ENCODE peak calls at places on chromosomes 2 and 18, in five cellular contexts. S, T, K, Y and C are unnamed samples.

GRCh38 chr18:41666251-41666650 is 288.8 kb upstream of the PIK3C3 start:
- DNase-seq in T (no peak), K (no peak), S (no peak), Y (no peak), C (no peak)

GRCh38 chr2:177551989-177552413 is 159.4 kb downstream of the AGPS start:
- DNase-seq in Y (no peak), K (no peak), S (no peak), T (peak; percentile 21), C (peak; percentile 64)

GRCh38 chr2:226066391-226066790 is 666.9 kb downstream of the NYAP2 start:
- DNase-seq in T (no peak), S (no peak), Y (no peak), K (no peak), C (no peak)

GRCh38 chr2:239295377-239296019 is 105.3 kb downstream of the HDAC4 start:
- DNase-seq in Y (no peak), K (no peak), T (no peak), S (no peak), C (no peak)

GRCh38 chr2:159462201-159462785 is 154.1 kb downstream of the BAZ2B start:
- DNase-seq in S (no peak), T (no peak), K (peak; percentile 51), Y (no peak), C (no peak)

GRCh38 chr2:18578033-18578432 is 11.3 kb downstream of the NT5C1B start:
- DNase-seq in T (no peak), Y (no peak), K (peak; percentile 34), S (no peak), C (no peak)

GRCh38 chr2:157443795-157444642 is at the start of gene CYTIP:
- DNase-seq in Y (peak; percentile 91), K (no peak), T (no peak), S (no peak), C (no peak)

GRCh38 chr2:78051480-78051879 is 529.3 kb upstream of the LRRTM4 start:
- DNase-seq in Y (no peak), K (no peak), S (no peak), T (no peak), C (no peak)

GRCh38 chr18:56576826-56577573 is 61.4 kb downstream of the TXNL1 start:
- DNase-seq in T (no peak), Y (no peak), K (peak; percentile 19), S (no peak), C (no peak)

GRCh38 chr2:230418341-230419016 is 2.5 kb downstream of the SP100 start:
- DNase-seq in S (no peak), Y (no peak), T (no peak), K (peak; percentile 77), C (no peak)

GRCh38 chr2:204495381-204495780 is 49.9 kb upstream of the PARD3B start:
- DNase-seq in S (no peak), K (no peak), T (no peak), Y (no peak), C (no peak)

GRCh38 chr2:32716598-32716997 is 88.7 kb downstream of the TTC27 start:
- DNase-seq in Y (no peak), T (no peak), K (no peak), S (peak; percentile 29), C (no peak)

GRCh38 chr2:85596486-85597143 is 1.1 kb downstream of the RNF181 start:
- DNase-seq in T (no peak), S (no peak), Y (no peak), K (no peak), C (no peak)

GRCh38 chr2:89767581-89768435 is 1076.3 kb downstream of the RPIA start:
- DNase-seq in S (no peak), K (no peak), T (no peak), Y (no peak), C (peak; percentile 8)
- H3K4me1 ChIP-seq in S (no peaks in the 10 kb centered on the region), K (no peaks in the 10 kb centered on the region), T (peaks cover 9% of the 10 kb centered on the region), Y (no peaks in the 10 kb centered on the region), C (no peaks in the 10 kb centered on the region)

GRCh38 chr18:29188760-29189159 is 1011.8 kb upstream of the CDH2 start:
- DNase-seq in K (peak; percentile 31), S (no peak), Y (no peak), T (no peak), C (no peak)
- TF ChIP-seq RFX5 in K (no peak), S (no peak), Y (no peak), T (no peak), C (no peak)

DNA sequence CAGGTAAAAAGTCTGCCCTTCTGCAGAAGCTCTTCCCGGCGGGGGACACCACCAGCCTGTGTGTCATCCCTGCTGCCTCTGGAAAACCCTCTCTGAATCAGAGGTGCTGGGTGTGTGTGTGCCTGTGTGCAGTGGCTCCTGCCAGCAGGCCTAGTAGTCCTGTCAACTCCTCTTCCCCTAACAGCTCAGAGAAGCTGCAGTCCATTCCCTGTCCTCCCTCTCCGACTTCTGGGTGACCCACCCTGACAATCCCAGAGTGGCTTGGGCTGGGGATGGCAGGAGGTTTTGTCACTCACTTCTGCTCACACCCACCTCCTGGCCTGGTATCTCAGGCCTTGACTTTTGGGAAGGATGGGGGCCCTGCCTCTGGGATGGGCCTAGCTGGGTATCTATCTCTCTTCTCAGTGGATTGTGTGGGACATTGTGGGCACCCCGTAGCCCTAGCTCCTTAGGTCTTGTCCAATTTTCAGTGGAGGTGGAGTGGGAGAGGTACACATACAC is 2.3 kb downstream of the WNT10A start:
- DNase-seq in S (no peak), K (no peak), Y (no peak), T (no peak), C (peak; percentile 32)
- H3K4me1 ChIP-seq in S (peaks cover 14% of the 10 kb centered on the region), K (no peaks in the 10 kb centered on the region), Y (peaks cover 62% of the 10 kb centered on the region), T (peaks cover 15% of the 10 kb centered on the region), C (no peaks in the 10 kb centered on the region)

DNA sequence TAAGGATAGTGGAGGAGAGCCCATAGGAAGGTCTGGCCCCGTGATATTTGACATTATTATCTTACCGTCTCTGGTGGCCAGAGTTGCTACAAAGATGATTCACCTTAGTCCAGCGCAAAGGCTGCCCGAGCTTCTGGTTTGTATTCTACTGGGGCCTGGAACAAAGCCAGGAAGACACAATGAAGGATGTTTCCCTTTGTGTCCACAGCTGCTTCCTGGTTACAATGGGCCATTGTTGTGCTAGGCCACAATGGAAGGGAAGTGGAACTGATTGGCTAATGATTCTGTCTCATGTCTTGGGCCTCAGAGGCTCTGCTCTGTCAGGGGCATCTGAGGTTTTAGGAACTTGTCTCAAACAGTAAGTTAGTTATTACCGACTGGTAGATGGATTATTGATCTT is 132.2 kb downstream of the TDRD15 start:
- DNase-seq in K (no peak), T (peak; percentile 20), S (no peak), Y (peak; percentile 51), C (no peak)
- TF ChIP-seq RFX5 in K (no peak), T (no peak), S (no peak), Y (no peak), C (no peak)

GRCh38 chr2:101735166-101735533 is 37.6 kb downstream of the MAP4K4 start:
- DNase-seq in S (no peak), T (no peak), Y (no peak), K (no peak), C (no peak)

GRCh38 chr2:101734511-101735165 is 37.1 kb downstream of the MAP4K4 start:
- DNase-seq in T (no peak), Y (no peak), K (no peak), S (no peak), C (no peak)

GRCh38 chr2:101732199-101732598 is 34.7 kb downstream of the MAP4K4 start:
- DNase-seq in Y (no peak), S (no peak), T (no peak), K (no peak), C (no peak)

GRCh38 chr2:101732773-101733256 is 35.3 kb downstream of the MAP4K4 start:
- DNase-seq in S (no peak), K (no peak), T (no peak), Y (no peak), C (no peak)

GRCh38 chr2:101733257-101733993 is 35.9 kb downstream of the MAP4K4 start:
- DNase-seq in K (no peak), Y (no peak), S (peak; percentile 94), T (no peak), C (no peak)
- H3K4me1 ChIP-seq in K (peaks cover 31% of the 10 kb centered on the region), Y (no peaks in the 10 kb centered on the region), S (peaks cover 100% of the 10 kb centered on the region), T (no peaks in the 10 kb centered on the region), C (peaks cover 24% of the 10 kb centered on the region)

DNA sequence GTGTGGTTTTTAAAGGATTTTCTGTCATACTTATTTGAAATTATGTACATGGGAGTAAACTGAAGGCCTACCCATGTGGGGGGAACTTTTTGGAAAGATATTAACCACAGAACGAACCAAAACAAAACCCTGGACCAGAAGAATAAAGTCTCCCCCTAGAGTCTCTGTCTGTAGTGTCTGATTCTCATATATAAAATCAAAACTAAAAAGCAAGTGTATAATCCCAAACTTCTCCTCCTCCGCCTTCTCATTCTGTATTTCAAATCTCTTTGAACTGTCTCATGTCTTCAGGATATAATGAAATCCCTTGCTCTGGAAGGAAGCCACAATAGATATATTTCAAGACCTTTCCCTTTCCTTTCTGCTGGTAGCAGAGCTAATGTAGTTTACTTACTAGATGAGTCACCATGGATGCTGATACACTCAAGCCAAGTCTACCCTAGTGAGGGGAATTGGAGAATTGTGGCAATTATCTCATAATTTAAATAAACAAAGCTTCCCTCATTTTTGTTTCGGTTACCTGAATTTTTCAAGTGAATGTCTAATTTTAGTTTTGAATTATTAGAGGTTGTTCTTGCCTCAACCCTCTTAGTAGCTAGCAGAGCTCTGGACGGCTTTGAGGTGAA is 33.5 kb upstream of the CCDC93 start:
- DNase-seq in K (peak; percentile 57), Y (no peak), T (no peak), S (no peak), C (no peak)
- TF ChIP-seq RFX5 in K (no peak), Y (no peak), T (no peak), S (no peak), C (no peak)

GRCh38 chr18:48941672-48942071 is 9.1 kb downstream of the SMAD7 start:
- DNase-seq in T (no peak), S (no peak), Y (no peak), K (no peak), C (no peak)
- H3K4me1 ChIP-seq in T (peaks cover 13% of the 10 kb centered on the region), S (peaks cover 100% of the 10 kb centered on the region), Y (peaks cover 42% of the 10 kb centered on the region), K (peaks cover 64% of the 10 kb centered on the region), C (peaks cover 74% of the 10 kb centered on the region)

GRCh38 chr2:188931361-188931760 is 42.8 kb upstream of the COL3A1 start:
- DNase-seq in Y (no peak), K (peak; percentile 56), T (no peak), S (no peak), C (no peak)
- TF ChIP-seq RFX5 in Y (no peak), K (no peak), T (no peak), S (no peak), C (no peak)

DNA sequence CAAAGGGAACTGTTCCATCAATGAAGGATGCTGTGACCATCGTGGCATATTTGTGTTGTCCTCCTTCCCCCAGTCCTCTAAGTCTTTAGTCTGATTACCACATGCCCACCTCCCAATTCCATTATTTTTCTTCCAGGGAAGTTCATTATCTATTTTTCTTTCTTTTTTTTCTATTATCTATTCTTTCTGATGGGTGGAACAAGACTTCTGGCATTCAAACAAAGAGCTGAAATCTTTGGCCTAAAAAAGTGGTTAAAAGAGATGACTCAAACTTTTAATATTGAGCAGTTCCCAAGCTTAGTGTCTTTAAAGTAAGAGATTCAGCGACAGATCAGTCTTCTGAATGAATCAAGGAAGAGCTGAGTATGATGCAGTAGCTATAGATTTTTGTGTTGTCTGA is 66.6 kb downstream of the DIS3L2 start:
- DNase-seq in S (no peak), K (peak; percentile 6), Y (no peak), T (no peak), C (no peak)
- H3K4me1 ChIP-seq in S (no peaks in the 10 kb centered on the region), K (no peaks in the 10 kb centered on the region), Y (peaks cover 18% of the 10 kb centered on the region), T (no peaks in the 10 kb centered on the region), C (no peaks in the 10 kb centered on the region)